ENCODE peak calls at places on chromosomes 11 and 22, in eight cellular contexts. M is heart right ventricle, D is WTC11, P is Peyer's patch, K is AG10803, E is dorsolateral prefrontal cortex, Y is left ventricle myocardium inferior, G is ovary. C is an unnamed sample.

GRCh38 chr22:48481748-48482147 is 1345.9 kb downstream of the BRD1 start:
- DNase-seq in M (no peak), D (no peak), P (no peak), K (no peak), E (no peak), Y (no peak), G (no peak), C (no peak)

GRCh38 chr11:69504576-69505420 is 23.3 kb downstream of the LINC01488 start:
- DNase-seq in M (no peak), D (no peak), P (peak), K (no peak), E (no peak), Y (no peak), G (no peak), C (no peak)

GRCh38 chr11:59601788-59602187 is 13.8 kb downstream of the OSBP start:
- DNase-seq in M (no peak), D (no peak), P (no peak), K (no peak), E (no peak), Y (no peak), G (no peak), C (no peak)

GRCh38 chr22:37545703-37546435 is 14.4 kb upstream of the CDC42EP1 start:
- DNase-seq in M (peak), D (peak), P (peak), K (peak), E (no peak), Y (peak), G (peak), C (peak)

GRCh38 chr11:110878513-110878912 is 166.3 kb upstream of the ARHGAP20 start:
- DNase-seq in M (no peak), D (no peak), P (no peak), K (no peak), E (no peak), Y (no peak), G (no peak), C (no peak)

GRCh38 chr11:86484164-86484794 is 109.6 kb downstream of the CCDC81 start:
- DNase-seq in M (no peak), D (no peak), P (no peak), K (peak), E (no peak), Y (peak), G (peak), C (peak)

GRCh38 chr11:47917643-47918369 is 62.6 kb upstream of the PTPRJ start:
- DNase-seq in M (peak), D (peak), P (peak), K (peak), E (peak), Y (peak), G (peak), C (no peak)

GRCh38 chr11:71204748-71205664 is 47.4 kb downstream of the SHANK2 start:
- DNase-seq in M (no peak), D (no peak), P (no peak), K (no peak), E (no peak), Y (no peak), G (no peak), C (no peak)

GRCh38 chr11:5605849-5606248 is 9.4 kb downstream of the TRIM6 start:
- DNase-seq in M (no peak), D (no peak), P (no peak), K (peak), E (no peak), Y (no peak), G (no peak), C (peak)

GRCh38 chr11:69874984-69875673 is 55.9 kb upstream of the FGF3 start:
- DNase-seq in M (no peak), D (no peak), P (peak), K (no peak), E (no peak), Y (peak), G (no peak), C (no peak)

GRCh38 chr11:47847892-47848635 is at the start of gene NUP160:
- DNase-seq in M (peak), D (peak), P (peak), K (peak), E (peak), Y (peak), G (peak), C (peak)

GRCh38 chr22:36430863-36431262 is 43.1 kb upstream of the MYH9 start:
- DNase-seq in M (no peak), D (no peak), P (no peak), K (no peak), E (no peak), Y (no peak), G (no peak), C (no peak)

DNA sequence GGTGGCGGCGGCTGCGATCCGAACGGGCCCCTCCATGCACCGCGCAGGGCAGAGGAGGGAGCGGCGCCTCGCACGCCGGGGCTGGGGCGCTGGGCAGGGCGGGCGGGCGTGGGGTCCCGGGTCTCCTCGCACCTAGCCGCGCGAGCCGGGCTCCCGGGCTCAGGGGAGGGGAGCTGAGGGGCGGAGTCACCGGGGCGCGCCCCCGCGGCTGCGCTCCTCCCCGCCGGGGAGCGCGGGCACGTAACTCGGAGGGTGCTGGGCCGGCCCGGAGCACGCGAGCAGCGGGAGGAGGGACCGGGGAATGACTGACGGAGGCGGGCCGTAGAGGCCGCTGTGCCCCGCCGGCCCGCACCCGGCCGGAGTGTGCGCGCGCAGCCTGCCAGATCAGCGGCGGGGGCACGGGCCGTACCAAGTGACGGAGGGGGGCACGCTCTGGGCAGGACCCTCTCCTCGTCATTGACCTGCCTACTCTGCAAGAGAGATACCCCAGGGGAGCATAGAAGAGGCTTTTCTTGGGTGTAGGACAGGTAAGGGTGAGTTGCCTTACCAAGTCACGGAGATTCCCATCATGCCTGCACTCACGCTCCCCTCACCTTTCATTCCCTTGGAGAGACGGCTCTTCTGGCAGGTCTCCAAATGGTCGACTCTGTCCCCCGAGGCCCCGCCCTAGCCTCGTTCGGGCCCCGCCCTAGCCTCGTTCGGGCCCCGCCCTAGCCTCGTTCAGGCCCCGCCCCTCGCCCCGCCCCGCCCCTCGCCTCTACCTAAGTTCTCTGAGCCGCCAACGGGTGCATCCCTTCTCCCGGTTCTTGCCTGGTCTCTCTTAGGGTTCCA is at the start of gene CDON:
- DNase-seq in M (peak), D (peak), P (peak), K (peak), E (peak), Y (peak), G (peak), C (peak)
- TF ChIP-seq CTCF in M (peak), D (no peak), P (peak), K (no peak), E (no peak), Y (no peak), G (no peak), C (peak)

GRCh38 chr22:24803064-24803542 is 2.9 kb upstream of the SGSM1 start:
- DNase-seq in M (peak), D (peak), P (peak), K (peak), E (peak), Y (peak), G (peak), C (peak)

GRCh38 chr22:24807284-24807950 is 1.4 kb downstream of the SGSM1 start:
- DNase-seq in M (peak), D (no peak), P (no peak), K (no peak), E (peak), Y (peak), G (peak), C (no peak)

GRCh38 chr22:24806663-24807001 is 621 bp downstream of the SGSM1 start:
- DNase-seq in M (no peak), D (no peak), P (no peak), K (no peak), E (no peak), Y (no peak), G (peak), C (no peak)

GRCh38 chr22:24809331-24809730 is 3.3 kb downstream of the SGSM1 start:
- DNase-seq in M (peak), D (no peak), P (no peak), K (no peak), E (no peak), Y (no peak), G (no peak), C (no peak)

DNA sequence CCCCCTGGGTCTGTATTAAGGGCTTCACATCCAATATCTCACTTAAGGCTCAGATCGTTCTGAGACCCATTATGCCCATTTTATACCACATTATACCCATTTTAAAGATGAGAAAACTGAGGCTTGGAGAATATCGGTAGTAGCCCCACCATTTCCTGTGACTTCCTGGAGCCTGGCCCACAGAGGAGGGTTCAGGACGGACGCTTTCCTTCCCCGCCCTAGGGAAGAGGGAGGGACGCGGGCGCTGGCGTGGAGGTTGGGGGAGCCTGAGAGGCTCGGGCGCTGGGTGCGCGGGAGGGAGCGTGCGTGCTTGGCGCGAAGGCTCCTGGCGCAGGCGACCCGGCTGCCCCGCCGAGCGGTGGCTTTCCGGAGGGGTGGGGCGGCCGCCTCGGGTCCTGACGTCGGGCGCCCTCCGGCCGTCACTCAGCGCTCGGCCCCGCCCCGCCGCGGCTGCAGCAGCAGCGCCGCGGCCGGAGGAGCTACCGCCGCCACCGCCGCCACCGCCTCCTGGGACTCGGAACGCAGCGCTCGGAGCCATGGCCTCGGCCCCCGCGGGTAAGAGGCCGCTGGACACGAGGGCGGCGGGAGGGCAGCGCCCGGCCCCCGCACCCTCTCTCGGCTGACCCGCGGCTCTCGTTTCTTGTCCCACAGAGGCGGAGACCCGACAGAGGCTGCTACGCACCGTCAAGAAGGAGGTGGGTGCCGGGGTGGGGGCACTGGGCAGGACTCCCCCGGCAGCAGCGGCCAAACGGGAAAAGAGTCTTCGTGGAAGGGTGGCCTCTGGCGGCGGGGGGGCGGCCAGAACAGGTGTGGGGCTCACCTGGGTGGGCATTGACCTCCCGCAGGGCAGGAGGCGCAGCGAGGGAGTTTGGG is at the start of gene SGSM1:
- DNase-seq in M (peak), D (peak), P (peak), K (peak), E (peak), Y (peak), G (peak), C (no peak)
- TF ChIP-seq CTCF in M (no peak), D (no peak), P (no peak), K (no peak), E (no peak), Y (no peak), G (no peak), C (no peak)

GRCh38 chr11:101091781-101092180 is 37.8 kb downstream of the PGR start:
- DNase-seq in M (no peak), D (no peak), P (no peak), K (no peak), E (no peak), Y (no peak), G (no peak), C (no peak)
- TF ChIP-seq CTCF in M (no peak), D (no peak), P (no peak), K (no peak), E (no peak), Y (no peak), G (no peak), C (no peak)

DNA sequence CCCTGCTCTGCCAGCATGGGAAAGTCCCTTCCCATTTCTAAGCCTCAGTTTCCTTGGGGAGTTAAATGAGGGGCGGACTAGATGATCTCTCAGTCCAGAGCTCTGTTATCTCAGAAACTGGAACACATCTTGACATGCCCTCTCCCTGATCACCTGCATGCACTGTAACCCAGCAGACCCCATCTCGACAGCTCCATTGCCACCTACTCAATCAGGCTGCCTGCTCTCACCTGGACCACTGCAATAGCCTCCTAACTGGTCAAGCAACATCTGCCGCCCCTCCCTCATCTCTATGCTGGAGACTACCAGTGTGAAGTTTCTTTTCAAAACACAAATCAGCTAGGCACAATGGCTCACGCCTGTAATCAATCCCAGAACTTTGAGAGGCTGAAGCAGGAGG is 22.1 kb downstream of the LRRC55 start:
- DNase-seq in M (no peak), D (no peak), P (no peak), K (no peak), E (no peak), Y (no peak), G (no peak), C (no peak)
- TF ChIP-seq CTCF in M (no peak), D (no peak), P (no peak), K (no peak), E (no peak), Y (no peak), G (no peak), C (no peak)

DNA sequence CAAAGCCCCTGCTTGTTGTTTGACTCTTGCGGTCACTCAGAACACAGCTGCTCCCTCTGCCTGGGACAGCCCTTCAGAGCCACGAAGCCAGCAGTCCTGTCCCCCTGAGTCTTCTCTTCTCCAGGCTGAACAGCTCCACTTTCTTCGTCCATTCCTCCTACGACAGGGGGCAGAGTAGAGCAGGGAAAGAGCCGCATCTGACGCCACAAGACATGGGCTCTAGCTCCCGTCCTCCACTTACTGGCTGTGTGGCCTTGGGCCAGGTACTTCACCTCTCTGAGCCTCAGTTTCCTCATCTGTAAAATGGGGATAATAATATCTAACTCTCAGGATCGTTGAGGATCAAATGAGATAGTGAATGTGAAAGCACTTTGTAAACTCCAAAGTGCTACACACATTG is 29.9 kb downstream of the CHRDL2 start:
- DNase-seq in M (no peak), D (peak), P (no peak), K (no peak), E (no peak), Y (no peak), G (no peak), C (no peak)
- TF ChIP-seq CTCF in M (no peak), D (peak), P (no peak), K (peak), E (no peak), Y (no peak), G (no peak), C (peak)

DNA sequence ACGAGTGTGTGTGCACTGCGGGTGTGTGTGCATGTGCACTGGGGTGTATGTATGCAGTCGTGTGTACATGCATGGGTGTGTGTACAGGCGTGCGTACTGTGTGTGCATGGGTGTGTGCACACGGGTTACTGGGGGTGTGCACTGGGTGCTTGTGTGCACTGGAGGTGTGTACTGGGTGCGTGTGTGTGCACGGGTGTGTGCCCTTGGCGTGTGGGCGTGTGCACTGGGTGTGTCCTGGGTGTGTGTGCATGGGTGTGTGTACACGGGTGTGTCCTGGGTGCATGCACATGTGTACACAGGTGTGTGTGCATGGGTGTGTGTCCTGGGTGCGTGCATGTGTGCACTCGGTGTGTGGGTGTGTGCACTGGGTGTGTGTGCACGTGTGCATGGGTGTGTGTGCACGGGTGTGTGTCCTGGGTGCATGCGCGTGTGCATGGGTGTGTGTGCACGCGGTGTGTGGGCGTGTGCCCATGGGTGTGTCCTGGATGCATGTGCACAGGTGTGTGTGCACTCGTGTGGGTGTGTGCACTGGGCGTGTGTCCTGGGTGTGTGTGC is 39.1 kb downstream of the BRSK2 start:
- DNase-seq in M (no peak), D (no peak), P (no peak), K (no peak), E (no peak), Y (no peak), G (no peak), C (no peak)
- TF ChIP-seq CTCF in M (no peak), D (no peak), P (no peak), K (no peak), E (no peak), Y (no peak), G (no peak), C (no peak)

GRCh38 chr11:76577921-76578654 is 92.5 kb downstream of the LRRC32 start:
- DNase-seq in M (no peak), D (no peak), P (no peak), K (no peak), E (no peak), Y (no peak), G (no peak), C (no peak)

GRCh38 chr11:76579752-76580151 is 90.8 kb downstream of the LRRC32 start:
- DNase-seq in M (no peak), D (no peak), P (no peak), K (no peak), E (no peak), Y (no peak), G (no peak), C (no peak)

GRCh38 chr11:76578655-76579046 is 91.9 kb downstream of the LRRC32 start:
- DNase-seq in M (peak), D (no peak), P (no peak), K (no peak), E (no peak), Y (peak), G (peak), C (no peak)

GRCh38 chr11:76577199-76577920 is 93.2 kb downstream of the LRRC32 start:
- DNase-seq in M (peak), D (no peak), P (peak), K (peak), E (no peak), Y (peak), G (no peak), C (peak)

GRCh38 chr11:76579047-76579751 is 91.3 kb downstream of the LRRC32 start:
- DNase-seq in M (peak), D (peak), P (no peak), K (no peak), E (no peak), Y (peak), G (peak), C (no peak)
- TF ChIP-seq CTCF in M (peak), D (no peak), P (no peak), K (no peak), E (no peak), Y (peak), G (no peak), C (peak)

C was measured in HFFc6.